ENCODE peak calls at places on chromosome 18, in ten cellular contexts. J, C, A, F, T, E, L, Z, G and R are unnamed samples.

GRCh38 chr18:42114310-42114943 is 159.4 kb downstream of the PIK3C3 start:
- DNase-seq in J (no peak), C (peak), A (peak), F (peak), T (peak), E (peak), L (no peak), Z (peak), G (peak), R (peak)

GRCh38 chr18:21682276-21683051 is 22.1 kb downstream of the ABHD3 start:
- DNase-seq in J (no peak), C (peak), A (peak), F (peak), T (peak), E (peak), L (no peak), Z (no peak), G (no peak), R (peak)

GRCh38 chr18:75691483-75691882 is 264.0 kb upstream of the SMIM21 start:
- DNase-seq in J (no peak), C (no peak), A (no peak), F (no peak), T (no peak), E (no peak), L (no peak), Z (no peak), G (no peak), R (no peak)

GRCh38 chr18:65133610-65134009 is 617.2 kb upstream of the CDH7 start:
- DNase-seq in J (no peak), C (no peak), A (no peak), F (no peak), T (no peak), E (no peak), L (no peak), Z (no peak), G (no peak), R (no peak)

GRCh38 chr18:9612215-9612830 is 2.0 kb downstream of the PPP4R1 start:
- DNase-seq in J (no peak), C (peak), A (peak), F (peak), T (peak), E (peak), L (no peak), Z (no peak), G (no peak), R (peak)

GRCh38 chr18:25282922-25283703 is 68.9 kb downstream of the ZNF521 start:
- DNase-seq in J (no peak), C (no peak), A (no peak), F (no peak), T (no peak), E (no peak), L (no peak), Z (no peak), G (no peak), R (no peak)

GRCh38 chr18:12432196-12432595 is 24.5 kb downstream of the PRELID3A start:
- DNase-seq in J (no peak), C (no peak), A (no peak), F (no peak), T (no peak), E (no peak), L (no peak), Z (no peak), G (no peak), R (no peak)

GRCh38 chr18:44682871-44683221 is 2.2 kb downstream of the SETBP1 start:
- DNase-seq in J (no peak), C (no peak), A (no peak), F (peak), T (no peak), E (peak), L (no peak), Z (no peak), G (no peak), R (no peak)

GRCh38 chr18:24227976-24228660 is 89.3 kb downstream of the CABYR start:
- DNase-seq in J (no peak), C (no peak), A (no peak), F (peak), T (peak), E (no peak), L (no peak), Z (no peak), G (no peak), R (no peak)

GRCh38 chr18:25310045-25310444 is 41.9 kb downstream of the ZNF521 start:
- DNase-seq in J (no peak), C (peak), A (no peak), F (peak), T (peak), E (no peak), L (no peak), Z (no peak), G (no peak), R (no peak)

GRCh38 chr18:62399781-62400308 is 74.7 kb downstream of the TNFRSF11A start:
- DNase-seq in J (no peak), C (no peak), A (no peak), F (peak), T (peak), E (no peak), L (no peak), Z (no peak), G (no peak), R (no peak)

GRCh38 chr18:8515142-8515865 is 93.9 kb upstream of the RAB12 start:
- DNase-seq in J (peak), C (no peak), A (no peak), F (no peak), T (no peak), E (no peak), L (no peak), Z (no peak), G (no peak), R (no peak)

GRCh38 chr18:69916412-69916811 is 31.3 kb downstream of the CD226 start:
- DNase-seq in J (no peak), C (no peak), A (no peak), F (peak), T (no peak), E (no peak), L (no peak), Z (no peak), G (no peak), R (no peak)

GRCh38 chr18:7584646-7585271 is 17.6 kb downstream of the PTPRM start:
- DNase-seq in J (no peak), C (peak), A (no peak), F (no peak), T (peak), E (no peak), L (no peak), Z (no peak), G (no peak), R (no peak)

GRCh38 chr18:50662177-50662576 is 102.3 kb downstream of the MAPK4 start:
- DNase-seq in J (no peak), C (peak), A (no peak), F (peak), T (no peak), E (peak), L (no peak), Z (no peak), G (no peak), R (peak)
- TF ChIP-seq CTCF in J (peak), C (peak), A (peak), F (peak), T (peak), E (no peak), L (no peak), Z (no peak), G (no peak), R (no peak)

GRCh38 chr18:77049938-77050337 is 82.6 kb downstream of the MBP start:
- DNase-seq in J (no peak), C (no peak), A (no peak), F (peak), T (peak), E (no peak), L (no peak), Z (no peak), G (no peak), R (no peak)

GRCh38 chr18:77053616-77054287 is 78.8 kb downstream of the MBP start:
- DNase-seq in J (no peak), C (no peak), A (no peak), F (no peak), T (no peak), E (no peak), L (no peak), Z (no peak), G (no peak), R (no peak)

GRCh38 chr18:77052297-77052645 is 80.3 kb downstream of the MBP start:
- DNase-seq in J (no peak), C (no peak), A (no peak), F (no peak), T (no peak), E (no peak), L (peak), Z (no peak), G (no peak), R (no peak)

GRCh38 chr18:77052656-77053309 is 79.8 kb downstream of the MBP start:
- DNase-seq in J (no peak), C (no peak), A (no peak), F (no peak), T (no peak), E (no peak), L (peak), Z (no peak), G (no peak), R (no peak)

GRCh38 chr18:77051581-77052296 is 80.8 kb downstream of the MBP start:
- DNase-seq in J (no peak), C (no peak), A (no peak), F (no peak), T (no peak), E (no peak), L (no peak), Z (no peak), G (no peak), R (no peak)
- TF ChIP-seq CTCF in J (no peak), C (no peak), A (no peak), F (no peak), T (no peak), E (no peak), L (no peak), Z (no peak), G (no peak), R (no peak)

DNA sequence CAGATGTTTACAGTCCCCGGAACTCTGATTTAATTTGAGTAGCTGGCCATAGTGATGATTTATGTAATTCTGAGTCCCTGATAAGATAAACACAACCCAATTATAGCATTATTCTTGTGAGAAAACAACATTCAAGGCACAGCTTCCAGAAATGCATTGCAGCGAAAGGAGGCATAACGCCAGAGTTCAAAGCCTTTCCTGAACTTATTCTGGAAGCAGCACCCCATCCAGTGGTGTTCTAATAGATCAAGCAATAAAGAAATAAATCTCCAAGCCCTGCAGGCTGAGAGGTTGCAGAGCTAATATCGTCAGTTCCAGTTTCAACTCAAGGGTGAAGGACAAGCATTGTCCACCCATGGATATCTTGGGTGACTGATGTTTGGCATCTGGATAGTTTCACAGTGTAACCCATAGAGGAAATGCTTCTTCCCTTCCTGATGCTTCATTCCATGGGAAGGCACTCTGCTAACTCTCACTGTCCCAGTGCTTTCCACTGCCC is 18.8 kb downstream of the CDH2 start:
- DNase-seq in J (peak), C (peak), A (no peak), F (no peak), T (peak), E (no peak), L (no peak), Z (no peak), G (no peak), R (no peak)
- TF ChIP-seq CTCF in J (no peak), C (peak), A (no peak), F (no peak), T (peak), E (no peak), L (peak), Z (no peak), G (no peak), R (no peak)

GRCh38 chr18:60649816-60650215 is 277.2 kb upstream of the MC4R start:
- DNase-seq in J (no peak), C (no peak), A (no peak), F (no peak), T (no peak), E (no peak), L (no peak), Z (no peak), G (no peak), R (no peak)
- TF ChIP-seq CTCF in J (no peak), C (no peak), A (no peak), F (no peak), T (no peak), E (no peak), L (no peak), Z (no peak), G (no peak), R (no peak)

DNA sequence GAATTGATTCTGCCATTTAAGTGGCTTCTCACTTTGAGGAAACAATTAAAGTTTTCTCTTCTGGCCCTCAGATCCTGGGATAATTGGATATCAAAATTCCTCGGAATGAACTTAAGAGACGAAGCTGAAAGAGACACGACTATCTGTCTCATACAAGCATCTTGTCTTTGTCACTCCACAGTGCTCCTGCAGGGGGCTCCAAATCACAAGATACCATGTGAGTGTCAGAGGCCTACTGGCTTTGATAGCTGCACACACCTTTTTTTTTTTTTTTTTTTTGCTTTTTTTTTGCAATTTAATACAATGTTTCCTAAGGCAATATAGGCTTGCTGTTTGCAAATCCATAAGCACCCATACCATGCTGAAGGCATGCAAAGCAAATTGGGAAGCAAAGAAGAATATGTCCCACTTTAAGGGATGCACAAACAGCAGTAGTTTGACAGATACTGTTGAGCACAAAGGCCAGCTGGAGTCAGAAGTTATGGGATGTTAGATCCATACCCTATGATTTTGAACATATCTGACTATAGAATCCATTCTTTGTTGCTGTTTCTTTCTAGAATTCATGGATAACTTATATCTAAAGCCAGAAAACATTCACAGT is 109.0 kb upstream of the CBLN2 start:
- DNase-seq in J (no peak), C (peak), A (peak), F (peak), T (peak), E (peak), L (no peak), Z (no peak), G (no peak), R (peak)
- TF ChIP-seq CTCF in J (peak), C (peak), A (peak), F (peak), T (peak), E (peak), L (peak), Z (no peak), G (peak), R (peak)

GRCh38 chr18:33745396-33745795 is 167.4 kb downstream of the ASXL3 start:
- DNase-seq in J (no peak), C (no peak), A (no peak), F (no peak), T (no peak), E (no peak), L (no peak), Z (no peak), G (no peak), R (no peak)

GRCh38 chr18:33749831-33750230 is 171.8 kb downstream of the ASXL3 start:
- DNase-seq in J (no peak), C (no peak), A (no peak), F (no peak), T (no peak), E (peak), L (no peak), Z (no peak), G (no peak), R (no peak)

GRCh38 chr18:33746261-33746660 is 168.2 kb downstream of the ASXL3 start:
- DNase-seq in J (no peak), C (no peak), A (no peak), F (no peak), T (no peak), E (no peak), L (no peak), Z (no peak), G (no peak), R (no peak)

GRCh38 chr18:33744032-33744697 is 166.1 kb downstream of the ASXL3 start:
- DNase-seq in J (no peak), C (no peak), A (no peak), F (no peak), T (no peak), E (no peak), L (no peak), Z (no peak), G (no peak), R (no peak)
- TF ChIP-seq CTCF in J (no peak), C (no peak), A (no peak), F (no peak), T (no peak), E (no peak), L (no peak), Z (no peak), G (no peak), R (no peak)

DNA sequence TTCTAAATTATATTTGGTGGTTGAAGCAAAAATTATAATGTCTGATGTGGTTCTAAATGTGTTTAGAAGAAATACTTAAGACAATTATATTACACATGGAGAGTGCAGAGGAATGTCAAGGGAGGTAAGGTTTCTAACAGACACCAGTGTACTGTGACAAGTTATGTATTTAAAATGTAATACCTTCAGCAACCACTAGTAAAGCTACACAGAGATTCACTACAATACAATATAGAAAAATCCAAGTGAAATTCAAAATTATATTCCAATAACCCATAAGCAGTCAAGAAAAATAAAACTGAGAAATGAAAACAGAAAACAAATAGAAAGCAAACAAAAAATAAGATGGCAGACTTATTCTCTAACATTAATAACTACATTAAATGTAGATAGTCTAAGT is 249.5 kb upstream of the KLHL14 start:
- DNase-seq in J (no peak), C (no peak), A (no peak), F (no peak), T (no peak), E (no peak), L (no peak), Z (no peak), G (no peak), R (no peak)
- TF ChIP-seq CTCF in J (no peak), C (no peak), A (no peak), F (peak), T (no peak), E (no peak), L (no peak), Z (no peak), G (no peak), R (no peak)